ENCODE peak calls at places on chromosomes 16 and 17, in four cellular contexts. One of them, this sample, is unnamed.

GRCh38 chr17:22570144-22570845 is 878.0 kb downstream of the KCNJ18 start:
- DNase-seq in K562: no peak
- DNase-seq in GM12878: no peak
- DNase-seq in HepG2: no peak
- DNase-seq in this sample: no peak

GRCh38 chr17:42655528-42655927 is 3.6 kb upstream of the TUBG2 start:
- DNase-seq in K562: no peak
- DNase-seq in GM12878: no peak
- DNase-seq in HepG2: no peak
- DNase-seq in this sample: no peak

GRCh38 chr16:49899991-49900690 is 44.2 kb upstream of the ZNF423 start:
- DNase-seq in K562: no peak
- DNase-seq in GM12878: no peak
- DNase-seq in HepG2: no peak
- DNase-seq in this sample: no peak

GRCh38 chr16:82105107-82105506 is 64.9 kb downstream of the MPHOSPH6 start:
- DNase-seq in K562: no peak
- DNase-seq in GM12878: no peak
- DNase-seq in HepG2: no peak
- DNase-seq in this sample: no peak

GRCh38 chr16:56614549-56614991 is 6.2 kb downstream of the MT2A start:
- DNase-seq in K562: no peak
- DNase-seq in GM12878: no peak
- DNase-seq in HepG2: peak
- DNase-seq in this sample: no peak

GRCh38 chr17:20234266-20234665 is 225.1 kb downstream of the SPECC1 start:
- DNase-seq in K562: no peak
- DNase-seq in GM12878: no peak
- DNase-seq in HepG2: no peak
- DNase-seq in this sample: no peak

GRCh38 chr17:17190188-17190587 is 15.9 kb downstream of the PLD6 start:
- DNase-seq in K562: no peak
- DNase-seq in GM12878: no peak
- DNase-seq in HepG2: peak
- DNase-seq in this sample: no peak

GRCh38 chr17:66737524-66737923 is 97.4 kb upstream of the CACNG5 start:
- DNase-seq in K562: no peak
- DNase-seq in GM12878: no peak
- DNase-seq in HepG2: no peak
- DNase-seq in this sample: no peak

GRCh38 chr16:55480228-55480655 is 1.2 kb downstream of the MMP2 start:
- DNase-seq in K562: no peak
- DNase-seq in GM12878: no peak
- DNase-seq in HepG2: no peak
- DNase-seq in this sample: no peak

GRCh38 chr16:84461029-84461415 is 43.4 kb downstream of the MEAK7 start:
- DNase-seq in K562: no peak
- DNase-seq in GM12878: no peak
- DNase-seq in HepG2: no peak
- DNase-seq in this sample: no peak

GRCh38 chr16:66923247-66923851 is 2.0 kb downstream of the RRAD start:
- DNase-seq in K562: no peak
- DNase-seq in GM12878: no peak
- DNase-seq in HepG2: no peak
- DNase-seq in this sample: no peak

GRCh38 chr16:27366687-27367462 is 35.1 kb upstream of the IL21R start:
- DNase-seq in K562: peak
- DNase-seq in GM12878: no peak
- DNase-seq in HepG2: no peak
- DNase-seq in this sample: no peak

GRCh38 chr16:65809627-65810026 is 556.9 kb upstream of the CDH5 start:
- DNase-seq in K562: no peak
- DNase-seq in GM12878: no peak
- DNase-seq in HepG2: no peak
- DNase-seq in this sample: no peak

GRCh38 chr16:9042943-9043680 is 48.3 kb upstream of the HAPSTR1 start:
- DNase-seq in K562: no peak
- DNase-seq in GM12878: no peak
- DNase-seq in HepG2: no peak
- DNase-seq in this sample: no peak

GRCh38 chr17:8479431-8479947 is 43.8 kb downstream of the NDEL1 start:
- DNase-seq in K562: no peak
- DNase-seq in GM12878: no peak
- DNase-seq in HepG2: no peak
- DNase-seq in this sample: no peak

GRCh38 chr16:78673884-78674283 is 574.4 kb downstream of the WWOX start:
- DNase-seq in K562: no peak
- DNase-seq in GM12878: no peak
- DNase-seq in HepG2: no peak
- DNase-seq in this sample: no peak

GRCh38 chr16:85103096-85104079 is 8.9 kb downstream of the CIBAR2 start:
- DNase-seq in K562: no peak
- DNase-seq in GM12878: no peak
- DNase-seq in HepG2: no peak
- DNase-seq in this sample: no peak

GRCh38 chr17:75250009-75250471 is 11.4 kb downstream of the GGA3 start:
- DNase-seq in K562: no peak
- DNase-seq in GM12878: peak
- DNase-seq in HepG2: no peak
- DNase-seq in this sample: no peak

GRCh38 chr16:79181419-79181818 is 419.1 kb downstream of the MAF start:
- DNase-seq in K562: no peak
- DNase-seq in GM12878: no peak
- DNase-seq in HepG2: no peak
- DNase-seq in this sample: no peak

GRCh38 chr17:76884995-76885896 is 17.0 kb downstream of the MGAT5B start:
- DNase-seq in K562: no peak
- DNase-seq in GM12878: no peak
- DNase-seq in HepG2: no peak
- DNase-seq in this sample: no peak

GRCh38 chr16:11609474-11610120 is 22.9 kb upstream of the LITAF start:
- DNase-seq in K562: no peak
- DNase-seq in GM12878: no peak
- DNase-seq in HepG2: no peak
- DNase-seq in this sample: no peak
- TF ChIP-seq FOXK2 in K562: no peak
- TF ChIP-seq FOXK2 in GM12878: no peak
- TF ChIP-seq FOXK2 in HepG2: no peak
- TF ChIP-seq FOXK2 in this sample: no peak

GRCh38 chr17:2484876-2485275 is 26.8 kb downstream of the METTL16 start:
- DNase-seq in K562: no peak
- DNase-seq in GM12878: no peak
- DNase-seq in HepG2: no peak
- DNase-seq in this sample: peak

GRCh38 chr17:2483084-2483483 is 28.6 kb downstream of the METTL16 start:
- DNase-seq in K562: no peak
- DNase-seq in GM12878: no peak
- DNase-seq in HepG2: no peak
- DNase-seq in this sample: no peak

GRCh38 chr17:2485543-2485942 is 26.1 kb downstream of the METTL16 start:
- DNase-seq in K562: no peak
- DNase-seq in GM12878: no peak
- DNase-seq in HepG2: peak
- DNase-seq in this sample: no peak

GRCh38 chr17:2481760-2482159 is 29.9 kb downstream of the METTL16 start:
- DNase-seq in K562: no peak
- DNase-seq in GM12878: no peak
- DNase-seq in HepG2: no peak
- DNase-seq in this sample: no peak

GRCh38 chr17:2482218-2482617 is 29.5 kb downstream of the METTL16 start:
- DNase-seq in K562: no peak
- DNase-seq in GM12878: no peak
- DNase-seq in HepG2: no peak
- DNase-seq in this sample: no peak
- TF ChIP-seq SP1 in K562: no peak
- TF ChIP-seq SP1 in GM12878: no peak
- TF ChIP-seq SP1 in HepG2: no peak
- TF ChIP-seq SP1 in this sample: no peak

GRCh38 chr17:9875441-9875840 is 29.6 kb downstream of the RCVRN start:
- DNase-seq in K562: no peak
- DNase-seq in GM12878: no peak
- DNase-seq in HepG2: no peak
- DNase-seq in this sample: no peak
- TF ChIP-seq FOXK2 in K562: no peak
- TF ChIP-seq FOXK2 in GM12878: no peak
- TF ChIP-seq FOXK2 in HepG2: no peak
- TF ChIP-seq FOXK2 in this sample: no peak

GRCh38 chr17:71361691-71362450 is 758.9 kb upstream of the SOX9 start:
- DNase-seq in K562: no peak
- DNase-seq in GM12878: no peak
- DNase-seq in HepG2: no peak
- DNase-seq in this sample: no peak

GRCh38 chr17:71360301-71360700 is 760.5 kb upstream of the SOX9 start:
- DNase-seq in K562: no peak
- DNase-seq in GM12878: no peak
- DNase-seq in HepG2: no peak
- DNase-seq in this sample: no peak

DNA sequence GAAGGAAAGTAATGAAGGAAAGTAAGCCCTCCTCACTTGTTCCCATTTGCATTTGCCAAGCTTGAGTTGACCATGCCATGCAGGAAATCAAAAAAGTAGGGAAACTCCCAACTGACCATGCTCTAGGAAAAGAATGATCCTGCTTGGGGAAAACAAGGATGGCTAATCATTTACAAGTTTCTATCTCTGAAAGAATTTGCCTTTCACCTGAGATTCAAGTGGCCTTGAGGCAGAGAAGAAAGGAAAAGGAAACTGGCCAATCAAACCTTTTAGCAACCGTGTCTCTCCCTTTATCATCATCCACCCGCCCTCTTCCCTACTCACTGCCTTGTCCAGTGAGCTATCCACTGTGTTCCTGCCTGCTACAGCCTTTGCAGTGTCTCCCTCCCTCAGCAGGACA is 757.2 kb upstream of the SOX9 start:
- DNase-seq in K562: no peak
- DNase-seq in GM12878: no peak
- DNase-seq in HepG2: no peak
- DNase-seq in this sample: no peak
- TF ChIP-seq SP1 in K562: no peak
- TF ChIP-seq SP1 in GM12878: no peak
- TF ChIP-seq SP1 in HepG2: no peak
- TF ChIP-seq SP1 in this sample: no peak

GRCh38 chr17:82775033-82775823 is 23.4 kb downstream of the TBCD start:
- DNase-seq in K562: peak
- DNase-seq in GM12878: no peak
- DNase-seq in HepG2: peak
- DNase-seq in this sample: peak
- TF ChIP-seq FOXK2 in K562: no peak
- TF ChIP-seq FOXK2 in GM12878: no peak
- TF ChIP-seq FOXK2 in HepG2: no peak
- TF ChIP-seq FOXK2 in this sample: no peak

DNA sequence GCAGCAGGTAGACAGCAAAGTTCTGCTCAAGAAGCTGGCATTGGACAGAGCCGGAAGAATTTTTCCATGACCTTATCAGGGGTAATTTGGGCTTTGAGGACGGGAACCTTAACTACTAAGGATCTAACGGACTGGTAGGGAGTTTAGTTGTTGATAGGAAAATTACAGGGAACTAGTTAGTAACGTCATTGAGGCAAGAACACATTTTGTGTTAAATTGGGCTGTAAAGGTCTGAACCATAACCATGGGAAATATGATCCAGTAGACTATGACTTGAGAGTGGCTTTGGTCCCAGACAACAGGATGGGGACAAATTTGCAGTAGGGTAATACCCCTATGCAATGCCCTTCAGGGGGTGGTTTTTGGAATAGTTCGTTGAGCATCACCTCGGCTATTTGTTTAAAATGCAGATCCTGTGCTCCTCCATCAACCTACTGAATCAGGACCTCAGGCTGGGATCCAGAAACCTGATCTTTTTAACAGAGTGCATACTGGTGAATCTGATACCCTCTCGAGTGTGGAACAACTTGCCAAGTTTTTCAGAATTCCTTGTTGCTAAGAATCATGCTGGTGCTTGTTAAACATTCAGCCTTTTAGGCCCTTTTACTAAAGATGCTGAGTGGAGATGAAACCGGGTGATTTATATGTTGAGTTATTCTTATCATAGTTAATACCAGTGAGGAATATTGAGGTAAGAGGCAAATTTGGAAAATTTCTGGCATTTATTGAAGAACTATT is 255.1 kb downstream of the MAP2K6 start:
- DNase-seq in K562: no peak
- DNase-seq in GM12878: no peak
- DNase-seq in HepG2: no peak
- DNase-seq in this sample: no peak
- TF ChIP-seq SP1 in K562: no peak
- TF ChIP-seq SP1 in GM12878: no peak
- TF ChIP-seq SP1 in HepG2: no peak
- TF ChIP-seq SP1 in this sample: no peak

GRCh38 chr16:14196539-14196938 is 125.4 kb downstream of the MRTFB start:
- DNase-seq in K562: no peak
- DNase-seq in GM12878: no peak
- DNase-seq in HepG2: no peak
- DNase-seq in this sample: no peak

GRCh38 chr16:14198012-14198411 is 126.9 kb downstream of the MRTFB start:
- DNase-seq in K562: no peak
- DNase-seq in GM12878: no peak
- DNase-seq in HepG2: no peak
- DNase-seq in this sample: no peak

GRCh38 chr16:14199624-14200023 is 128.5 kb downstream of the MRTFB start:
- DNase-seq in K562: no peak
- DNase-seq in GM12878: no peak
- DNase-seq in HepG2: no peak
- DNase-seq in this sample: no peak

GRCh38 chr16:14199199-14199598 is 128.1 kb downstream of the MRTFB start:
- DNase-seq in K562: no peak
- DNase-seq in GM12878: no peak
- DNase-seq in HepG2: no peak
- DNase-seq in this sample: no peak

DNA sequence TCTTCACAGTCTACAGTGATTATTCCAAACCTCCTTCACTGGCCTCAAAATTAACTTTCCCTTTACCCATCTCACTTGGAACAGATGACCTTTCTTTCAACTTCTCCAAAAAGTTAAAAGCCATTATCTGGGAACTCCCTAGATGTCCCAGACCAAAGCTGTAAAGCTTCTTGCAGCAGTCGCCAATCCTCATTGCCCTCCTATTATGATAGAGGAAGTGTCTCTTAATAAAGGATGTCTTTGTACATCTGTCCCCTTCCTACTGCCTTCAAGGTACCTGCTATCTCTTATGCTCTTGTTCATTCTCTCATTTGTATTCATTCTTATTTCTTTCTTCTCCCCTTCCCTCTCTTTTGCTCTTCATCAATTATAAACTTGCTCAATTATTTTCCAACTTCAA is 127.5 kb downstream of the MRTFB start:
- DNase-seq in K562: no peak
- DNase-seq in GM12878: no peak
- DNase-seq in HepG2: no peak
- DNase-seq in this sample: no peak
- TF ChIP-seq FOXK2 in K562: no peak
- TF ChIP-seq FOXK2 in GM12878: no peak
- TF ChIP-seq FOXK2 in HepG2: no peak
- TF ChIP-seq FOXK2 in this sample: no peak

GRCh38 chr16:4402439-4403132 is 13.8 kb downstream of the CORO7 start:
- DNase-seq in K562: peak
- DNase-seq in GM12878: no peak
- DNase-seq in HepG2: peak
- DNase-seq in this sample: peak
- TF ChIP-seq SP1 in K562: no peak
- TF ChIP-seq SP1 in GM12878: no peak
- TF ChIP-seq SP1 in HepG2: no peak
- TF ChIP-seq SP1 in this sample: no peak

This sample was measured in HEK293T.